ENCODE peak calls at places on chromosomes 1 and 21, in ten cellular contexts. G, I, D, O, R, K, C, H, W and F are unnamed samples.

GRCh38 chr1:7185721-7186120 is 400.5 kb downstream of the CAMTA1 start:
- DNase-seq in W (no peak), R (no peak), D (no peak), K (no peak), I (no peak), G (no peak), H (no peak), C (no peak), O (no peak), F (no peak)

GRCh38 chr1:78607944-78608343 is 12.3 kb upstream of the IFI44L start:
- DNase-seq in R (no peak), K (no peak), W (no peak), C (no peak), I (no peak), H (no peak), G (no peak), O (no peak), D (no peak), F (no peak)

GRCh38 chr1:189405419-189405818 is 1072.2 kb downstream of the BRINP3 start:
- DNase-seq in R (no peak), H (no peak), I (no peak), D (no peak), G (no peak), C (no peak), K (no peak), O (no peak), W (no peak), F (no peak)

GRCh38 chr1:204706838-204707509 is 21.4 kb upstream of the LRRN2 start:
- DNase-seq in C (no peak), O (no peak), D (peak; percentile 61), H (no peak), R (no peak), W (no peak), I (no peak), G (no peak), K (no peak), F (no peak)

GRCh38 chr1:115413208-115413607 is 75.2 kb upstream of the NGF start:
- DNase-seq in H (no peak), D (no peak), W (no peak), R (no peak), K (no peak), O (no peak), C (no peak), G (no peak), I (no peak), F (no peak)

GRCh38 chr1:43760745-43761343 is 53.5 kb downstream of the ST3GAL3 start:
- DNase-seq in G (no peak), D (no peak), W (peak; percentile 15), K (peak; percentile 46), H (no peak), C (no peak), O (no peak), I (no peak), R (no peak), F (peak; percentile 6)

GRCh38 chr1:78839704-78840277 is 166.7 kb downstream of the ADGRL4 start:
- DNase-seq in G (peak; percentile 63), O (peak; percentile 50), C (no peak), K (no peak), H (peak; percentile 36), W (peak; percentile 44), D (no peak), I (peak; percentile 67), R (no peak), F (peak; percentile 25)

GRCh38 chr1:165925498-165926079 is 98.2 kb downstream of the UCK2 start:
- DNase-seq in G (no peak), W (no peak), R (no peak), I (no peak), D (no peak), O (no peak), C (no peak), K (no peak), H (no peak), F (no peak)

GRCh38 chr1:44031051-44031899 is at the start of gene SLC6A9:
- DNase-seq in W (peak; percentile 63), O (peak; percentile 34), R (no peak), C (peak; percentile 39), I (peak; percentile 88), K (peak; percentile 75), D (peak; percentile 10), G (peak; percentile 75), H (peak; percentile 33), F (peak; percentile 29)

GRCh38 chr1:110309768-110310167 is 29.4 kb upstream of the RBM15 start:
- DNase-seq in D (no peak), C (no peak), R (no peak), G (peak; percentile 91), K (peak; percentile 60), W (peak; percentile 67), O (no peak), H (no peak), I (peak; percentile 60), F (peak; percentile 42)

GRCh38 chr21:41653243-41653943 is 113.5 kb downstream of the RIPK4 start:
- DNase-seq in W (no peak), C (no peak), O (no peak), I (no peak), R (no peak), G (no peak), K (no peak), D (no peak), H (no peak), F (no peak)

GRCh38 chr1:15154480-15155036 is 1.0 kb downstream of the TMEM51 start:
- DNase-seq in D (no peak), G (peak; percentile 35), I (no peak), H (no peak), O (no peak), C (peak; percentile 58), R (no peak), W (peak; percentile 22), K (peak; percentile 57), F (no peak)

GRCh38 chr1:157776971-157777386 is at the start of gene FCRL2:
- DNase-seq in H (no peak), D (no peak), K (no peak), O (peak; percentile 22), I (no peak), C (no peak), R (no peak), W (no peak), G (no peak), F (no peak)

GRCh38 chr1:173405758-173406344 is 71.3 kb upstream of the PRDX6 start:
- DNase-seq in D (no peak), K (peak; percentile 34), O (no peak), H (peak; percentile 63), C (no peak), R (no peak), I (peak; percentile 60), G (peak; percentile 83), W (peak; percentile 75), F (peak; percentile 65)

GRCh38 chr21:34189506-34189905 is 116.1 kb downstream of the MRPS6 start:
- DNase-seq in K (no peak), D (no peak), O (no peak), I (no peak), R (no peak), C (no peak), W (no peak), G (no peak), H (no peak), F (no peak)

GRCh38 chr1:30523055-30524020 is 200.0 kb downstream of the MATN1 start:
- DNase-seq in W (peak; percentile 73), O (no peak), K (no peak), G (peak; percentile 82), I (peak; percentile 49), R (no peak), C (no peak), H (no peak), D (no peak), F (peak; percentile 88)

GRCh38 chr1:203149188-203149840 is 21.8 kb downstream of the ADORA1 start:
- DNase-seq in H (no peak), K (no peak), R (no peak), C (no peak), G (no peak), W (no peak), I (no peak), D (peak; percentile 69), O (no peak), F (no peak)

GRCh38 chr1:183873642-183874041 is 68.7 kb downstream of the RGL1 start:
- DNase-seq in R (no peak), W (no peak), K (no peak), O (peak; percentile 45), H (no peak), D (no peak), G (no peak), I (no peak), C (no peak), F (no peak)

GRCh38 chr1:178282949-178283367 is 189.1 kb downstream of the RASAL2 start:
- DNase-seq in D (peak; percentile 11), O (no peak), I (peak; percentile 82), W (no peak), K (peak; percentile 26), H (peak; percentile 46), G (peak; percentile 84), C (no peak), R (no peak), F (peak; percentile 52)

GRCh38 chr1:32618673-32619221 is 31.6 kb downstream of the ZBTB8OS start:
- DNase-seq in D (no peak), H (no peak), R (no peak), C (no peak), W (no peak), I (no peak), K (no peak), O (no peak), G (peak; percentile 24), F (peak; percentile 4)

GRCh38 chr1:75616436-75617433 is 5.8 kb upstream of the SLC44A5 start:
- DNase-seq in D (no peak), O (no peak), K (peak; percentile 17), C (no peak), G (peak; percentile 20), R (no peak), I (peak; percentile 13), W (peak; percentile 34), H (no peak), F (no peak)

GRCh38 chr21:17732306-17732705 is 86.8 kb downstream of the C21orf91 start:
- DNase-seq in K (no peak), I (peak; percentile 67), H (no peak), G (peak; percentile 7), R (no peak), C (no peak), O (no peak), W (peak; percentile 33), D (peak; percentile 88), F (peak; percentile 16)